ENCODE peak calls at places on chromosomes 3 and 15, in five cellular contexts. One of them, this sample, is unnamed.

GRCh38 chr15:44286814-44287555 is 1.5 kb upstream of the GOLM2 start:
- DNase-seq in lower leg skin: no peak
- DNase-seq in SJSA1: no peak
- DNase-seq in right cardiac atrium: no peak
- DNase-seq in hepatic stellate cell: no peak
- DNase-seq in this sample: peak; percentile 26

GRCh38 chr15:99495430-99496301 is 70.1 kb upstream of the MEF2A start:
- DNase-seq in lower leg skin: no peak
- DNase-seq in SJSA1: no peak
- DNase-seq in right cardiac atrium: no peak
- DNase-seq in hepatic stellate cell: no peak
- DNase-seq in this sample: peak; percentile 63

GRCh38 chr3:125045965-125046364 is 9.8 kb downstream of the HEG1 start:
- DNase-seq in lower leg skin: no peak
- DNase-seq in SJSA1: peak; percentile 59
- DNase-seq in right cardiac atrium: no peak
- DNase-seq in hepatic stellate cell: peak; percentile 76
- DNase-seq in this sample: no peak

GRCh38 chr3:25854214-25854613 is 64.3 kb downstream of the OXSM start:
- DNase-seq in lower leg skin: no peak
- DNase-seq in SJSA1: no peak
- DNase-seq in right cardiac atrium: no peak
- DNase-seq in hepatic stellate cell: peak; percentile 23
- DNase-seq in this sample: no peak

GRCh38 chr3:30518201-30518864 is 88.1 kb upstream of the TGFBR2 start:
- DNase-seq in lower leg skin: peak; percentile 74
- DNase-seq in SJSA1: no peak
- DNase-seq in right cardiac atrium: peak; percentile 31
- DNase-seq in hepatic stellate cell: no peak
- DNase-seq in this sample: no peak

GRCh38 chr15:90145761-90146160 is 43.5 kb upstream of the IDH2 start:
- DNase-seq in lower leg skin: no peak
- DNase-seq in SJSA1: no peak
- DNase-seq in right cardiac atrium: no peak
- DNase-seq in hepatic stellate cell: no peak
- DNase-seq in this sample: no peak

GRCh38 chr3:21292971-21293370 is 458.0 kb downstream of the ZNF385D start:
- DNase-seq in lower leg skin: no peak
- DNase-seq in SJSA1: no peak
- DNase-seq in right cardiac atrium: no peak
- DNase-seq in hepatic stellate cell: no peak
- DNase-seq in this sample: no peak

GRCh38 chr15:76204916-76205460 is 106.3 kb downstream of the ETFA start:
- DNase-seq in lower leg skin: no peak
- DNase-seq in SJSA1: no peak
- DNase-seq in right cardiac atrium: no peak
- DNase-seq in hepatic stellate cell: no peak
- DNase-seq in this sample: no peak

GRCh38 chr3:126512916-126513650 is 4.5 kb downstream of the UROC1 start:
- DNase-seq in lower leg skin: no peak
- DNase-seq in SJSA1: no peak
- DNase-seq in right cardiac atrium: no peak
- DNase-seq in hepatic stellate cell: no peak
- DNase-seq in this sample: no peak

GRCh38 chr3:54659347-54659746 is 268.5 kb downstream of the LRTM1 start:
- DNase-seq in lower leg skin: no peak
- DNase-seq in SJSA1: no peak
- DNase-seq in right cardiac atrium: no peak
- DNase-seq in hepatic stellate cell: no peak
- DNase-seq in this sample: no peak

GRCh38 chr3:129213238-129213637 is 29.5 kb upstream of the CNBP start:
- DNase-seq in lower leg skin: no peak
- DNase-seq in SJSA1: no peak
- DNase-seq in right cardiac atrium: no peak
- DNase-seq in hepatic stellate cell: no peak
- DNase-seq in this sample: no peak

GRCh38 chr3:138914870-138915502 is 32.0 kb downstream of the FOXL2 start:
- DNase-seq in lower leg skin: no peak
- DNase-seq in SJSA1: peak; percentile 82
- DNase-seq in right cardiac atrium: no peak
- DNase-seq in hepatic stellate cell: peak; percentile 69
- DNase-seq in this sample: no peak

GRCh38 chr3:182597621-182598041 is 195.7 kb upstream of the ATP11B start:
- DNase-seq in lower leg skin: no peak
- DNase-seq in SJSA1: no peak
- DNase-seq in right cardiac atrium: no peak
- DNase-seq in hepatic stellate cell: no peak
- DNase-seq in this sample: no peak

GRCh38 chr3:10382892-10383849 is 62.3 kb upstream of the SEC13 start:
- DNase-seq in lower leg skin: no peak
- DNase-seq in SJSA1: no peak
- DNase-seq in right cardiac atrium: no peak
- DNase-seq in hepatic stellate cell: no peak
- DNase-seq in this sample: no peak

GRCh38 chr3:126156468-126156867 is 23.9 kb downstream of the ALDH1L1 start:
- DNase-seq in lower leg skin: no peak
- DNase-seq in SJSA1: no peak
- DNase-seq in right cardiac atrium: no peak
- DNase-seq in hepatic stellate cell: peak; percentile 64
- DNase-seq in this sample: no peak

GRCh38 chr15:67839929-67840746 is at the start of gene RNU6-1:
- DNase-seq in lower leg skin: peak; percentile 93
- DNase-seq in SJSA1: peak; percentile 98
- DNase-seq in right cardiac atrium: peak; percentile 98
- DNase-seq in hepatic stellate cell: peak; percentile 94
- DNase-seq in this sample: peak; percentile 98

GRCh38 chr3:15647629-15648167 is 46.2 kb downstream of the BTD start:
- DNase-seq in lower leg skin: no peak
- DNase-seq in SJSA1: peak; percentile 80
- DNase-seq in right cardiac atrium: no peak
- DNase-seq in hepatic stellate cell: peak; percentile 67
- DNase-seq in this sample: no peak

This sample was measured in retina.